ENCODE peak calls at places on chromosomes 3 and 15, in ten cellular contexts. S is DND-41; A is left ventricle myocardium inferior; E is RWPE1; D is cardiac fibroblast; T is activated CD8-positive, alpha-beta T cell treated with anti-CD3 and anti-CD28 coated beads for 36 hours; K is endodermal cell; C is uterus; N is fibroblast of lung; Z is B cell. M is an unnamed sample.

GRCh38 chr3:9248232-9249191 is 934 bp downstream of the SRGAP3 start:
- DNase-seq in A (no peak), Z (peak; percentile 9), E (peak; percentile 67), N (no peak), T (no peak), S (no peak), C (no peak), D (no peak), K (peak; percentile 54), M (no peak)

GRCh38 chr15:63322541-63322940 is 45.1 kb downstream of the APH1B start:
- DNase-seq in S (peak; percentile 6), K (peak; percentile 35), T (no peak), C (no peak), D (peak; percentile 52), N (no peak), A (peak; percentile 45), E (no peak), Z (no peak), M (no peak)

GRCh38 chr15:99076555-99077308 is 28.1 kb upstream of the SYNM start:
- DNase-seq in E (peak; percentile 73), K (peak; percentile 83), C (peak; percentile 59), T (peak; percentile 47), S (peak; percentile 71), Z (peak; percentile 62), D (peak; percentile 89), N (peak; percentile 88), A (peak; percentile 25), M (peak; percentile 61)

GRCh38 chr3:100395674-100396073 is 5.2 kb downstream of the TOMM70 start:
- DNase-seq in A (no peak), D (no peak), T (no peak), Z (no peak), C (no peak), E (no peak), K (no peak), S (no peak), N (no peak), M (no peak)

GRCh38 chr15:39801641-39802309 is 19.1 kb upstream of the FSIP1 start:
- DNase-seq in E (peak; percentile 41), A (no peak), K (peak; percentile 77), Z (peak; percentile 22), C (no peak), T (peak; percentile 21), S (peak; percentile 13), D (no peak), N (no peak), M (peak; percentile 50)

GRCh38 chr15:60553163-60553562 is 74.2 kb upstream of the ICE2 start:
- DNase-seq in D (no peak), Z (no peak), C (no peak), E (no peak), T (no peak), A (no peak), N (no peak), K (no peak), S (no peak), M (no peak)

GRCh38 chr3:44845528-44846520 is 15.9 kb upstream of the TMEM42 start:
- DNase-seq in C (peak; percentile 27), N (no peak), T (no peak), Z (no peak), S (no peak), D (peak; percentile 95), E (no peak), K (no peak), A (peak; percentile 45), M (no peak)

GRCh38 chr15:44545934-44546802 is 9.2 kb downstream of the EIF3J start:
- DNase-seq in Z (no peak), S (no peak), E (no peak), K (no peak), C (no peak), N (peak; percentile 39), D (no peak), T (peak; percentile 78), A (no peak), M (no peak)

GRCh38 chr3:52223449-52224408 is 1.7 kb downstream of the TLR9 start:
- DNase-seq in E (no peak), N (no peak), A (no peak), C (no peak), S (no peak), Z (no peak), T (no peak), D (no peak), K (no peak), M (no peak)

GRCh38 chr15:88649286-88649733 is 10.5 kb downstream of the ISG20 start:
- DNase-seq in E (peak; percentile 73), D (peak; percentile 91), T (peak; percentile 95), N (peak; percentile 94), A (peak; percentile 53), Z (peak; percentile 67), C (no peak), S (no peak), K (no peak), M (peak; percentile 66)

GRCh38 chr3:47394140-47394855 is 13.5 kb downstream of the PTPN23 start:
- DNase-seq in C (no peak), N (no peak), K (no peak), E (no peak), S (no peak), T (no peak), D (peak; percentile 51), A (no peak), Z (no peak), M (peak; percentile 50)

DNA sequence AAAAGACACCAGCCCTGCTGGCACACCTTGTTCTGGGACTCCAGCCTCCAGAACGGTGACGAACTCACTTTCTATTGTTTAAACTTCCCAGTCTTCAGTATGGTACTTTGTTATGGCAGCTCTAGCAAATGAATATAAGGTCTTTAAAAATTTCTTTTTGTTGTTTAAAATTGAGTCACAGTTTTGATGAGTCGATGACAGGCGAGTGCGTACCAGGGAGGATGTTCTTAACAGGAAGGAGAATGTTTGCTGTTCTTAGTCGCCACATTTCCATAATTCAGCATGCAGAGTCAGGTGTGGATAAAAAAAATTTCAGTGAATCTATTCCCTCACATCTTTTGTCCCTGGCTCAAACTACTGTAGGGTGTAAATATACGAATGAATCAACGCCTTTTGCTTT is 12.4 kb downstream of the DNASE1L3 start:
- DNase-seq in A (no peak), E (no peak), T (no peak), K (no peak), Z (no peak), S (no peak), D (no peak), C (no peak), N (no peak), M (no peak)
- TF ChIP-seq CTCF in A (no peak), E (no peak), T (no peak), K (no peak), Z (no peak), S (no peak), D (no peak), C (no peak), N (no peak), M (no peak)

DNA sequence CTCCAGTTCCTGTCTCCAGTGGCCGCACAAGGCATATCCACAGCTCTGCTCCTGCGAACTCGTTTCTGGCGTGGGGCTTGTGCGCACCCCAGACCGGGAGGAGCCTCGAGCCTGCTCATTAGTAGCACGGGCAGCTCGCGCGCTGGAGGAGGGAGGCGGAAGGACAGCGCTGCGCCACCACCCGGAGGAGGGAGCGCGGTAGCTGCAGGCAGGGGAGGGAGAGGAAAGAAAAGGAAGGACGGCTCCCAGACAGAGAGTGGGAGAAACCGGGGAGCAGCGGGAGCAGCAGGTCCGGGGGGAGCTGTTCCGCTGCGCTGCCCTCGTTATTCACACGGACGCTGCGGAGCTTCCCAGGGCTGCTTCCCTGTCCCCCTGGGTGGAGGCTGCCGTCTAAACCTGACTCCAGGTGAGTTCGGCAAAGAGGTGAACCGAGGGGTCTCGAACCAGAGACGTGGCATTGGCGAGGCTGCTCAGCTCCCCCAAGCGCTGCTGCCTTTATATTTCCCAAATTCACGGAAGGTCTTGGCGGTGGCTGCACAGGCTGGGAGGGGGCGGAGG is 121.3 kb upstream of the ZNF717 start:
- DNase-seq in Z (no peak), E (no peak), S (no peak), D (no peak), T (no peak), K (peak; percentile 94), C (no peak), N (peak; percentile 57), A (no peak), M (no peak)
- TF ChIP-seq CTCF in Z (no peak), E (no peak), S (no peak), D (peak; percentile 6), T (no peak), K (peak; percentile 68), C (no peak), N (no peak), A (no peak), M (no peak)

DNA sequence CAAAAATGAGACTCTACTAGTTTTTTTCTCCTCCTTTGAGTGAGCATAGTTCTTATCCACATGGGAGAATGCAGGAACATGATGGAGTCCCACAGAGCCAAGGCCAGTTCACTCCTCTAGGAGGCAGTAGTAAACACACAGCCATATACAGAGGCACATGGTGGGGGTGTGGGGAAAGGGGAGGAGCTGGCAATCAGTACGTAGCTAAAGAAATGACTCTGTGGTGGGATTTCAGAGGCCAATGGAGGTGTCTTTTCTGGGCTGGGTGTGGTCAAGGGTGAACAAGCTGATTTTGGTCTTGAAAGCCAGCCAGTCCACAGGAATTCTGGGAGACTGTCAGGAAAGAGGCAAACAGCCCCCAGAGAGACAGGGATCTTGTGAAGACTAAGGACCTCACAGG is 6.6 kb upstream of the RAB11A start:
- DNase-seq in A (no peak), C (no peak), N (peak; percentile 65), Z (peak; percentile 60), S (peak; percentile 64), E (no peak), D (peak; percentile 70), K (peak; percentile 93), T (peak; percentile 91), M (peak; percentile 49)
- TF ChIP-seq CTCF in A (peak; percentile 51), C (no peak), N (peak; percentile 45), Z (peak; percentile 58), S (peak; percentile 65), E (no peak), D (peak; percentile 69), K (peak; percentile 76), T (peak; percentile 76), M (no peak)

GRCh38 chr3:49937081-49937480 is 2.9 kb upstream of the RBM6 start:
- DNase-seq in D (no peak), Z (no peak), T (no peak), A (no peak), N (no peak), S (no peak), C (no peak), E (no peak), K (no peak), M (no peak)

GRCh38 chr3:49940667-49941249 is 808 bp downstream of the RBM6 start:
- DNase-seq in Z (no peak), N (no peak), D (no peak), K (no peak), T (no peak), E (no peak), A (no peak), S (no peak), C (no peak), M (no peak)

DNA sequence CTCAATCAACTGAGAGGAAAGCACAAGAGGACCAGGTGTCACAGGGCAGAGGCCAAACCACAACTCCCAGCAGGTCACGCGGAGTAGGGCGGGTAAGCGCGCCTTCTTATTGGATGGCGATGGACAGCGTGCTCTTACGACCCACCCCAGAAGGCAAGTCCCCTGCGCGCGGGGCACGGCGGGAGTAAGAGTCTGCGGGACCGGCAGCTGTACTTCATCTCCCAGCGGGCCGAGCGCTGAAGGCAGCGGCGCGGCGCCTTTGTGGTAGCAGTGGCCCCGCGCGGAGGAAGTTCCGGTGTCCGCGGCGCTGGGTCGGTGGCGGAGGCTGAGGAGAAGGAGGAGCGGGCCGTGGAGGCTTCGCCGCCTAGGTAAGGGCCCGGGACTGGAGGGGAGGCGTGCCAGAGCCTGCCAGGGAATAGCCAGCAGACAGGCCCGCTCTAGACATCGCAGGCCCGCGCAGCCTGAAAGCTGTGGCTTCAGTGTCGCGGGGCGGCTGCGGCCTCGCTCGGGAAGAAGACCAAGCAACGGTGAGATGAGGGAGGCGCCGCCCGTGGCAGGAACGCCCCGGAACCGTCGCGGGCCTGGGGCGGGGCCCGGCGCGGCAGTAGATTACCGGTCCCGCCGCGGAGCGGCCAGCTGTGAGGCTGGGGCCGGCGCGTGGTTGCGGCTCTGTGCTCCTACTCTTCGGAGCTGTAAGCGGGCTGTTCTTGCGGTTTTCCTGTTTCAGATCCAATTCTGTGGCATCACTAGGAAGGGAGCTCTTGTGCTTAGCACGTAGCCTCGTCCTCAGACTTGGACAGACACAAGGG is at the start of gene RBM6:
- DNase-seq in A (peak; percentile 98), E (peak; percentile 95), C (peak; percentile 94), T (peak; percentile 98), N (peak; percentile 99), Z (peak; percentile 97), D (peak; percentile 99), K (peak; percentile 99), S (peak; percentile 97), M (peak; percentile 96)
- TF ChIP-seq CTCF in A (no peak), E (no peak), C (peak; percentile 34), T (no peak), N (no peak), Z (no peak), D (no peak), K (no peak), S (peak; percentile 4), M (no peak)

M was measured in Calu3.